ENCODE peak calls at places on chromosomes 4 and X, in eight cellular contexts. One of them, this sample, is unnamed.

GRCh38 chr4:38281416-38282071 is 321.3 kb downstream of the PTTG2 start:
- DNase-seq in HFF-Myc: no peak
- DNase-seq in H9: no peak
- DNase-seq in stimulated activated effector memory CD8-positive, alpha-beta T cell treated with anti-CD3 and anti-CD28 coated beads, Interleukin-12 subunit alpha, Interleukin-12 subunit beta, amount 100 ng/mL, for 72 hours: no peak
- DNase-seq in GM19239: no peak
- DNase-seq in stimulated activated CD4-positive, alpha-beta T cell treated with anti-CD3 and anti-CD28 coated beads, Interleukin-1b, Interleukin-23, amount 100 ng/mL, for 4 hours: no peak
- DNase-seq in fibroblast of mammary gland: peak
- DNase-seq in iris pigment epithelial cell: peak
- DNase-seq in this sample: no peak

GRCh38 chrX:38018734-38019410 is 12.5 kb downstream of the SYTL5 start:
- DNase-seq in GM19239: no peak
- DNase-seq in stimulated activated effector memory CD8-positive, alpha-beta T cell treated with anti-CD3 and anti-CD28 coated beads, Interleukin-12 subunit alpha, Interleukin-12 subunit beta, amount 100 ng/mL, for 72 hours: no peak
- DNase-seq in stimulated activated CD4-positive, alpha-beta T cell treated with anti-CD3 and anti-CD28 coated beads, Interleukin-1b, Interleukin-23, amount 100 ng/mL, for 4 hours: no peak
- DNase-seq in HFF-Myc: no peak
- DNase-seq in H9: no peak
- DNase-seq in fibroblast of mammary gland: peak
- DNase-seq in iris pigment epithelial cell: no peak
- DNase-seq in this sample: no peak

GRCh38 chr4:146029147-146029546 is 90.5 kb upstream of the ZNF827 start:
- DNase-seq in H9: no peak
- DNase-seq in stimulated activated effector memory CD8-positive, alpha-beta T cell treated with anti-CD3 and anti-CD28 coated beads, Interleukin-12 subunit alpha, Interleukin-12 subunit beta, amount 100 ng/mL, for 72 hours: no peak
- DNase-seq in fibroblast of mammary gland: peak
- DNase-seq in stimulated activated CD4-positive, alpha-beta T cell treated with anti-CD3 and anti-CD28 coated beads, Interleukin-1b, Interleukin-23, amount 100 ng/mL, for 4 hours: no peak
- DNase-seq in HFF-Myc: no peak
- DNase-seq in GM19239: no peak
- DNase-seq in iris pigment epithelial cell: peak
- DNase-seq in this sample: no peak

GRCh38 chrX:108299101-108299591 is 139.1 kb downstream of the COL4A6 start:
- DNase-seq in stimulated activated CD4-positive, alpha-beta T cell treated with anti-CD3 and anti-CD28 coated beads, Interleukin-1b, Interleukin-23, amount 100 ng/mL, for 4 hours: no peak
- DNase-seq in GM19239: no peak
- DNase-seq in H9: no peak
- DNase-seq in HFF-Myc: no peak
- DNase-seq in fibroblast of mammary gland: peak
- DNase-seq in stimulated activated effector memory CD8-positive, alpha-beta T cell treated with anti-CD3 and anti-CD28 coated beads, Interleukin-12 subunit alpha, Interleukin-12 subunit beta, amount 100 ng/mL, for 72 hours: no peak
- DNase-seq in iris pigment epithelial cell: peak
- DNase-seq in this sample: no peak

GRCh38 chrX:97158270-97158669 is 274.6 kb downstream of the RPA4 start:
- DNase-seq in H9: no peak
- DNase-seq in GM19239: no peak
- DNase-seq in stimulated activated CD4-positive, alpha-beta T cell treated with anti-CD3 and anti-CD28 coated beads, Interleukin-1b, Interleukin-23, amount 100 ng/mL, for 4 hours: no peak
- DNase-seq in stimulated activated effector memory CD8-positive, alpha-beta T cell treated with anti-CD3 and anti-CD28 coated beads, Interleukin-12 subunit alpha, Interleukin-12 subunit beta, amount 100 ng/mL, for 72 hours: no peak
- DNase-seq in HFF-Myc: no peak
- DNase-seq in iris pigment epithelial cell: no peak
- DNase-seq in fibroblast of mammary gland: peak
- DNase-seq in this sample: no peak

GRCh38 chrX:84729809-84730208 is 227.6 kb upstream of the HDX start:
- DNase-seq in H9: peak
- DNase-seq in iris pigment epithelial cell: peak
- DNase-seq in stimulated activated CD4-positive, alpha-beta T cell treated with anti-CD3 and anti-CD28 coated beads, Interleukin-1b, Interleukin-23, amount 100 ng/mL, for 4 hours: no peak
- DNase-seq in fibroblast of mammary gland: peak
- DNase-seq in GM19239: peak
- DNase-seq in HFF-Myc: no peak
- DNase-seq in stimulated activated effector memory CD8-positive, alpha-beta T cell treated with anti-CD3 and anti-CD28 coated beads, Interleukin-12 subunit alpha, Interleukin-12 subunit beta, amount 100 ng/mL, for 72 hours: no peak
- DNase-seq in this sample: peak

GRCh38 chr4:27176400-27176799 is 315.8 kb downstream of the STIM2 start:
- DNase-seq in iris pigment epithelial cell: peak
- DNase-seq in fibroblast of mammary gland: peak
- DNase-seq in stimulated activated effector memory CD8-positive, alpha-beta T cell treated with anti-CD3 and anti-CD28 coated beads, Interleukin-12 subunit alpha, Interleukin-12 subunit beta, amount 100 ng/mL, for 72 hours: no peak
- DNase-seq in HFF-Myc: no peak
- DNase-seq in stimulated activated CD4-positive, alpha-beta T cell treated with anti-CD3 and anti-CD28 coated beads, Interleukin-1b, Interleukin-23, amount 100 ng/mL, for 4 hours: no peak
- DNase-seq in H9: peak
- DNase-seq in GM19239: no peak
- DNase-seq in this sample: no peak

GRCh38 chr4:117137143-117137542 is 51.8 kb upstream of the TRAM1L1 start:
- DNase-seq in H9: no peak
- DNase-seq in GM19239: no peak
- DNase-seq in iris pigment epithelial cell: peak
- DNase-seq in fibroblast of mammary gland: peak
- DNase-seq in stimulated activated effector memory CD8-positive, alpha-beta T cell treated with anti-CD3 and anti-CD28 coated beads, Interleukin-12 subunit alpha, Interleukin-12 subunit beta, amount 100 ng/mL, for 72 hours: no peak
- DNase-seq in stimulated activated CD4-positive, alpha-beta T cell treated with anti-CD3 and anti-CD28 coated beads, Interleukin-1b, Interleukin-23, amount 100 ng/mL, for 4 hours: no peak
- DNase-seq in HFF-Myc: peak
- DNase-seq in this sample: no peak

GRCh38 chr4:15778191-15778741 is at the start of gene CD38:
- DNase-seq in stimulated activated effector memory CD8-positive, alpha-beta T cell treated with anti-CD3 and anti-CD28 coated beads, Interleukin-12 subunit alpha, Interleukin-12 subunit beta, amount 100 ng/mL, for 72 hours: no peak
- DNase-seq in stimulated activated CD4-positive, alpha-beta T cell treated with anti-CD3 and anti-CD28 coated beads, Interleukin-1b, Interleukin-23, amount 100 ng/mL, for 4 hours: peak
- DNase-seq in GM19239: no peak
- DNase-seq in fibroblast of mammary gland: no peak
- DNase-seq in H9: peak
- DNase-seq in iris pigment epithelial cell: peak
- DNase-seq in HFF-Myc: no peak
- DNase-seq in this sample: no peak

GRCh38 chr4:165569031-165569430 is 190.2 kb downstream of the CPE start:
- DNase-seq in fibroblast of mammary gland: no peak
- DNase-seq in iris pigment epithelial cell: no peak
- DNase-seq in HFF-Myc: no peak
- DNase-seq in stimulated activated effector memory CD8-positive, alpha-beta T cell treated with anti-CD3 and anti-CD28 coated beads, Interleukin-12 subunit alpha, Interleukin-12 subunit beta, amount 100 ng/mL, for 72 hours: no peak
- DNase-seq in H9: no peak
- DNase-seq in GM19239: no peak
- DNase-seq in stimulated activated CD4-positive, alpha-beta T cell treated with anti-CD3 and anti-CD28 coated beads, Interleukin-1b, Interleukin-23, amount 100 ng/mL, for 4 hours: no peak
- DNase-seq in this sample: no peak

GRCh38 chr4:4524364-4524763 is 17.5 kb downstream of the STX18 start:
- DNase-seq in iris pigment epithelial cell: peak
- DNase-seq in HFF-Myc: no peak
- DNase-seq in stimulated activated CD4-positive, alpha-beta T cell treated with anti-CD3 and anti-CD28 coated beads, Interleukin-1b, Interleukin-23, amount 100 ng/mL, for 4 hours: no peak
- DNase-seq in GM19239: peak
- DNase-seq in fibroblast of mammary gland: no peak
- DNase-seq in stimulated activated effector memory CD8-positive, alpha-beta T cell treated with anti-CD3 and anti-CD28 coated beads, Interleukin-12 subunit alpha, Interleukin-12 subunit beta, amount 100 ng/mL, for 72 hours: peak
- DNase-seq in H9: peak
- DNase-seq in this sample: peak

GRCh38 chrX:2608638-2609430 is 82.3 kb upstream of the CD99 start:
- DNase-seq in HFF-Myc: no peak
- DNase-seq in iris pigment epithelial cell: peak
- DNase-seq in GM19239: peak
- DNase-seq in stimulated activated CD4-positive, alpha-beta T cell treated with anti-CD3 and anti-CD28 coated beads, Interleukin-1b, Interleukin-23, amount 100 ng/mL, for 4 hours: peak
- DNase-seq in H9: peak
- DNase-seq in stimulated activated effector memory CD8-positive, alpha-beta T cell treated with anti-CD3 and anti-CD28 coated beads, Interleukin-12 subunit alpha, Interleukin-12 subunit beta, amount 100 ng/mL, for 72 hours: peak
- DNase-seq in fibroblast of mammary gland: peak
- DNase-seq in this sample: peak

GRCh38 chrX:68723491-68724155 is 76.2 kb downstream of the STARD8 start:
- DNase-seq in GM19239: no peak
- DNase-seq in fibroblast of mammary gland: no peak
- DNase-seq in iris pigment epithelial cell: no peak
- DNase-seq in H9: no peak
- DNase-seq in HFF-Myc: no peak
- DNase-seq in stimulated activated effector memory CD8-positive, alpha-beta T cell treated with anti-CD3 and anti-CD28 coated beads, Interleukin-12 subunit alpha, Interleukin-12 subunit beta, amount 100 ng/mL, for 72 hours: no peak
- DNase-seq in stimulated activated CD4-positive, alpha-beta T cell treated with anti-CD3 and anti-CD28 coated beads, Interleukin-1b, Interleukin-23, amount 100 ng/mL, for 4 hours: no peak
- DNase-seq in this sample: no peak

GRCh38 chrX:115625577-115626301 is 64.8 kb downstream of the PLS3 start:
- DNase-seq in HFF-Myc: no peak
- DNase-seq in fibroblast of mammary gland: peak
- DNase-seq in H9: no peak
- DNase-seq in iris pigment epithelial cell: peak
- DNase-seq in stimulated activated CD4-positive, alpha-beta T cell treated with anti-CD3 and anti-CD28 coated beads, Interleukin-1b, Interleukin-23, amount 100 ng/mL, for 4 hours: no peak
- DNase-seq in GM19239: no peak
- DNase-seq in stimulated activated effector memory CD8-positive, alpha-beta T cell treated with anti-CD3 and anti-CD28 coated beads, Interleukin-12 subunit alpha, Interleukin-12 subunit beta, amount 100 ng/mL, for 72 hours: no peak
- DNase-seq in this sample: no peak

GRCh38 chr4:54709281-54709854 is 51.6 kb downstream of the KIT start:
- DNase-seq in GM19239: no peak
- DNase-seq in stimulated activated CD4-positive, alpha-beta T cell treated with anti-CD3 and anti-CD28 coated beads, Interleukin-1b, Interleukin-23, amount 100 ng/mL, for 4 hours: no peak
- DNase-seq in fibroblast of mammary gland: no peak
- DNase-seq in H9: no peak
- DNase-seq in stimulated activated effector memory CD8-positive, alpha-beta T cell treated with anti-CD3 and anti-CD28 coated beads, Interleukin-12 subunit alpha, Interleukin-12 subunit beta, amount 100 ng/mL, for 72 hours: no peak
- DNase-seq in HFF-Myc: no peak
- DNase-seq in iris pigment epithelial cell: no peak
- DNase-seq in this sample: peak

GRCh38 chrX:110853610-110854009 is 58.0 kb upstream of the CHRDL1 start:
- DNase-seq in HFF-Myc: no peak
- DNase-seq in GM19239: no peak
- DNase-seq in stimulated activated effector memory CD8-positive, alpha-beta T cell treated with anti-CD3 and anti-CD28 coated beads, Interleukin-12 subunit alpha, Interleukin-12 subunit beta, amount 100 ng/mL, for 72 hours: no peak
- DNase-seq in H9: peak
- DNase-seq in fibroblast of mammary gland: peak
- DNase-seq in stimulated activated CD4-positive, alpha-beta T cell treated with anti-CD3 and anti-CD28 coated beads, Interleukin-1b, Interleukin-23, amount 100 ng/mL, for 4 hours: no peak
- DNase-seq in iris pigment epithelial cell: peak
- DNase-seq in this sample: no peak

GRCh38 chr4:103074598-103075434 is 1.7 kb downstream of the SLC9B2 start:
- DNase-seq in HFF-Myc: no peak
- DNase-seq in H9: no peak
- DNase-seq in GM19239: no peak
- DNase-seq in stimulated activated CD4-positive, alpha-beta T cell treated with anti-CD3 and anti-CD28 coated beads, Interleukin-1b, Interleukin-23, amount 100 ng/mL, for 4 hours: no peak
- DNase-seq in iris pigment epithelial cell: peak
- DNase-seq in fibroblast of mammary gland: peak
- DNase-seq in stimulated activated effector memory CD8-positive, alpha-beta T cell treated with anti-CD3 and anti-CD28 coated beads, Interleukin-12 subunit alpha, Interleukin-12 subunit beta, amount 100 ng/mL, for 72 hours: no peak
- DNase-seq in this sample: no peak

GRCh38 chrX:30935985-30936384 is 46.9 kb upstream of the TAB3 start:
- DNase-seq in HFF-Myc: no peak
- DNase-seq in fibroblast of mammary gland: peak
- DNase-seq in stimulated activated effector memory CD8-positive, alpha-beta T cell treated with anti-CD3 and anti-CD28 coated beads, Interleukin-12 subunit alpha, Interleukin-12 subunit beta, amount 100 ng/mL, for 72 hours: no peak
- DNase-seq in H9: peak
- DNase-seq in GM19239: no peak
- DNase-seq in iris pigment epithelial cell: peak
- DNase-seq in stimulated activated CD4-positive, alpha-beta T cell treated with anti-CD3 and anti-CD28 coated beads, Interleukin-1b, Interleukin-23, amount 100 ng/mL, for 4 hours: no peak
- DNase-seq in this sample: no peak

GRCh38 chr4:104625706-104626105 is 131.0 kb upstream of the CXXC4 start:
- DNase-seq in stimulated activated effector memory CD8-positive, alpha-beta T cell treated with anti-CD3 and anti-CD28 coated beads, Interleukin-12 subunit alpha, Interleukin-12 subunit beta, amount 100 ng/mL, for 72 hours: no peak
- DNase-seq in GM19239: no peak
- DNase-seq in H9: no peak
- DNase-seq in iris pigment epithelial cell: no peak
- DNase-seq in stimulated activated CD4-positive, alpha-beta T cell treated with anti-CD3 and anti-CD28 coated beads, Interleukin-1b, Interleukin-23, amount 100 ng/mL, for 4 hours: no peak
- DNase-seq in fibroblast of mammary gland: no peak
- DNase-seq in HFF-Myc: no peak
- DNase-seq in this sample: no peak

GRCh38 chrX:72115380-72115779 is 16.3 kb downstream of the RTL5 start:
- DNase-seq in fibroblast of mammary gland: no peak
- DNase-seq in stimulated activated effector memory CD8-positive, alpha-beta T cell treated with anti-CD3 and anti-CD28 coated beads, Interleukin-12 subunit alpha, Interleukin-12 subunit beta, amount 100 ng/mL, for 72 hours: no peak
- DNase-seq in H9: no peak
- DNase-seq in HFF-Myc: no peak
- DNase-seq in stimulated activated CD4-positive, alpha-beta T cell treated with anti-CD3 and anti-CD28 coated beads, Interleukin-1b, Interleukin-23, amount 100 ng/mL, for 4 hours: no peak
- DNase-seq in GM19239: no peak
- DNase-seq in iris pigment epithelial cell: no peak
- DNase-seq in this sample: no peak

GRCh38 chrX:150269613-150270254 is 93.4 kb upstream of the MAMLD1 start:
- DNase-seq in HFF-Myc: no peak
- DNase-seq in stimulated activated effector memory CD8-positive, alpha-beta T cell treated with anti-CD3 and anti-CD28 coated beads, Interleukin-12 subunit alpha, Interleukin-12 subunit beta, amount 100 ng/mL, for 72 hours: no peak
- DNase-seq in GM19239: no peak
- DNase-seq in H9: no peak
- DNase-seq in iris pigment epithelial cell: no peak
- DNase-seq in stimulated activated CD4-positive, alpha-beta T cell treated with anti-CD3 and anti-CD28 coated beads, Interleukin-1b, Interleukin-23, amount 100 ng/mL, for 4 hours: no peak
- DNase-seq in fibroblast of mammary gland: peak
- DNase-seq in this sample: no peak